ENCODE peak calls at places on chromosomes 5 and 9, in four cellular contexts. E is amniotic stem cell; L is CD4-positive, alpha-beta T cell; J is epithelial cell of esophagus. A is an unnamed sample.

GRCh38 chr9:35035851-35036701 is 36.3 kb downstream of the VCP start:
- DNase-seq in E (no peak), L (peak; percentile 29), J (peak; percentile 38), A (no peak)

GRCh38 chr9:93397664-93398381 is 53.7 kb upstream of the FAM120A start:
- DNase-seq in E (no peak), L (no peak), J (peak; percentile 73), A (no peak)

GRCh38 chr9:81268048-81268447 is 421.3 kb downstream of the TLE1 start:
- DNase-seq in E (no peak), L (no peak), J (peak; percentile 23), A (no peak)

GRCh38 chr5:80504833-80505232 is 16.9 kb downstream of the FAM151B start:
- DNase-seq in E (no peak), L (no peak), J (no peak), A (no peak)

GRCh38 chr5:56102885-56103284 is 108.1 kb upstream of the IL6ST start:
- DNase-seq in E (no peak), L (no peak), J (no peak), A (no peak)

GRCh38 chr9:86282979-86283535 is 719 bp upstream of the ISCA1 start:
- DNase-seq in E (peak; percentile 69), L (no peak), J (peak; percentile 94), A (no peak)

GRCh38 chr9:133098104-133098754 is 22.8 kb downstream of the RALGDS start:
- DNase-seq in E (no peak), L (no peak), J (no peak), A (no peak)

GRCh38 chr9:16048129-16048528 is 495.3 kb downstream of the CCDC171 start:
- DNase-seq in E (no peak), L (no peak), J (no peak), A (no peak)

GRCh38 chr5:26691486-26691885 is 346.9 kb downstream of the CDH9 start:
- DNase-seq in E (no peak), L (no peak), J (no peak), A (peak; percentile 26)

GRCh38 chr5:133051117-133051546 is 681 bp upstream of the HSPA4 start:
- DNase-seq in E (no peak), L (no peak), J (no peak), A (no peak)

GRCh38 chr5:10854526-10855277 is 93.7 kb upstream of the DAP start:
- DNase-seq in E (no peak), L (no peak), J (peak; percentile 2), A (peak; percentile 74)